ENCODE peak calls at places on chromosomes 3 and 15, in four cellular contexts. T, A, L and J are unnamed samples.

GRCh38 chr3:22908974-22909507 is 294.1 kb upstream of the UBE2E2 start:
- DNase-seq in T (no peak), A (no peak), L (no peak), J (no peak)

GRCh38 chr3:126125781-126126251 is 41.9 kb upstream of the SLC41A3 start:
- DNase-seq in T (no peak), A (no peak), L (no peak), J (no peak)

GRCh38 chr3:64266065-64266874 is 41.0 kb upstream of the PRICKLE2 start:
- DNase-seq in T (peak; percentile 98), A (no peak), L (no peak), J (peak; percentile 96)

GRCh38 chr15:49627407-49627877 is 6.6 kb downstream of the DTWD1 start:
- DNase-seq in T (no peak), A (no peak), L (no peak), J (peak; percentile 80)

GRCh38 chr3:109927161-109927560 is 589.8 kb upstream of the DPPA4 start:
- DNase-seq in T (peak; percentile 92), A (no peak), L (no peak), J (peak; percentile 94)

GRCh38 chr3:126448893-126449180 is 26.9 kb downstream of the ZXDC start:
- DNase-seq in T (no peak), A (no peak), L (no peak), J (no peak)

GRCh38 chr3:161852744-161853143 is 356.1 kb downstream of the OTOL1 start:
- DNase-seq in T (no peak), A (no peak), L (no peak), J (no peak)

GRCh38 chr3:127753898-127754410 is 68.4 kb downstream of the MGLL start:
- DNase-seq in T (no peak), A (no peak), L (no peak), J (no peak)

GRCh38 chr3:195612075-195612800 is 28.5 kb upstream of the APOD start:
- DNase-seq in T (no peak), A (no peak), L (no peak), J (no peak)

GRCh38 chr3:101567528-101568317 is 6.1 kb downstream of the TRMT10C start:
- DNase-seq in T (no peak), A (no peak), L (no peak), J (no peak)

GRCh38 chr15:90131848-90132247 is 29.6 kb upstream of the IDH2 start:
- DNase-seq in T (no peak), A (no peak), L (no peak), J (no peak)

GRCh38 chr3:42290966-42291714 is 25.2 kb upstream of the CCK start:
- DNase-seq in T (no peak), A (no peak), L (no peak), J (no peak)

GRCh38 chr3:43086460-43087165 is 19.3 kb downstream of the POMGNT2 start:
- DNase-seq in T (no peak), A (no peak), L (no peak), J (peak; percentile 55)